ENCODE peak calls at places on chromosomes 7 and 10, in six cellular contexts. L, H, K, Q, C and I are unnamed samples.

GRCh38 chr10:118662228-118663035 is 67.0 kb upstream of the PRLHR start:
- DNase-seq in L (no peak), H (no peak), K (no peak), Q (peak; percentile 32), C (no peak), I (no peak)

GRCh38 chr7:69603937-69604494 is 5.7 kb downstream of the AUTS2 start:
- DNase-seq in L (no peak), H (no peak), K (no peak), Q (no peak), C (peak; percentile 40), I (no peak)

GRCh38 chr7:137940656-137941518 is 61.0 kb downstream of the CREB3L2 start:
- DNase-seq in L (no peak), H (no peak), K (no peak), Q (no peak), C (no peak), I (no peak)

GRCh38 chr10:70699659-70700174 is 27.4 kb downstream of the ADAMTS14 start:
- DNase-seq in L (no peak), H (no peak), K (peak; percentile 25), Q (no peak), C (no peak), I (no peak)

GRCh38 chr10:72883861-72884260 is 9.7 kb upstream of the OIT3 start:
- DNase-seq in L (no peak), H (no peak), K (no peak), Q (no peak), C (no peak), I (no peak)

GRCh38 chr7:95396136-95397032 is at the start of gene PON3:
- DNase-seq in L (no peak), H (no peak), K (no peak), Q (no peak), C (peak; percentile 5), I (no peak)

GRCh38 chr10:69360485-69361302 is 56.0 kb downstream of the TACR2 start:
- DNase-seq in L (no peak), H (no peak), K (no peak), Q (no peak), C (no peak), I (no peak)

GRCh38 chr10:119298788-119299187 is 91.4 kb downstream of the GRK5 start:
- DNase-seq in L (no peak), H (no peak), K (no peak), Q (no peak), C (no peak), I (no peak)

GRCh38 chr7:135232087-135232486 is 1.6 kb upstream of the STRA8 start:
- DNase-seq in L (no peak), H (no peak), K (no peak), Q (no peak), C (no peak), I (no peak)

GRCh38 chr10:22252286-22252800 is 34.5 kb upstream of the EBLN1 start:
- DNase-seq in L (peak; percentile 21), H (no peak), K (peak; percentile 50), Q (no peak), C (peak; percentile 51), I (no peak)

GRCh38 chr7:81887098-81887497 is 117.3 kb upstream of the HGF start:
- DNase-seq in L (no peak), H (no peak), K (no peak), Q (peak; percentile 28), C (no peak), I (no peak)

GRCh38 chr10:121080324-121080807 is 229.2 kb downstream of the WDR11 start:
- DNase-seq in L (no peak), H (no peak), K (peak; percentile 15), Q (no peak), C (no peak), I (no peak)

GRCh38 chr7:105940111-105940510 is 23.0 kb upstream of the CDHR3 start:
- DNase-seq in L (no peak), H (no peak), K (no peak), Q (no peak), C (no peak), I (peak; percentile 43)

GRCh38 chr10:99612167-99612831 is 7.9 kb downstream of the SLC25A28 start:
- DNase-seq in L (no peak), H (peak; percentile 71), K (peak; percentile 41), Q (peak; percentile 26), C (peak; percentile 40), I (peak; percentile 45)

GRCh38 chr7:4641091-4641666 is 40.9 kb upstream of the FOXK1 start:
- DNase-seq in L (no peak), H (no peak), K (no peak), Q (no peak), C (no peak), I (no peak)

GRCh38 chr10:79241990-79242619 is 105.2 kb upstream of the PPIF start:
- DNase-seq in L (no peak), H (peak; percentile 83), K (peak; percentile 62), Q (no peak), C (peak; percentile 18), I (no peak)

GRCh38 chr10:64396105-64396504 is 874.9 kb downstream of the REEP3 start:
- DNase-seq in L (no peak), H (peak; percentile 28), K (no peak), Q (no peak), C (no peak), I (peak; percentile 57)

GRCh38 chr7:123433665-123434064 is 100.7 kb downstream of the IQUB start:
- DNase-seq in L (no peak), H (no peak), K (no peak), Q (peak; percentile 0), C (no peak), I (no peak)

GRCh38 chr10:100744980-100745881 is at the start of gene PAX2:
- DNase-seq in L (no peak), H (no peak), K (peak; percentile 89), Q (no peak), C (no peak), I (no peak)

GRCh38 chr7:947391-948210 is 6.9 kb downstream of the ADAP1 start:
- DNase-seq in L (no peak), H (no peak), K (no peak), Q (no peak), C (no peak), I (no peak)

GRCh38 chr10:77283326-77283725 is 354.3 kb downstream of the KCNMA1 start:
- DNase-seq in L (no peak), H (no peak), K (no peak), Q (no peak), C (no peak), I (no peak)

GRCh38 chr10:87750001-87750651 is 67.9 kb downstream of the ATAD1 start:
- DNase-seq in L (no peak), H (no peak), K (no peak), Q (no peak), C (no peak), I (no peak)

GRCh38 chr7:154783281-154783909 is 219.5 kb downstream of the PAXIP1 start:
- DNase-seq in L (no peak), H (no peak), K (no peak), Q (no peak), C (no peak), I (no peak)

GRCh38 chr10:79905322-79906314 is 43.3 kb downstream of the SFTPD start:
- DNase-seq in L (no peak), H (no peak), K (no peak), Q (no peak), C (no peak), I (peak; percentile 6)

GRCh38 chr7:116863168-116863670 is 832 bp downstream of the CAPZA2 start:
- DNase-seq in L (no peak), H (peak; percentile 5), K (peak; percentile 25), Q (no peak), C (no peak), I (peak; percentile 19)

GRCh38 chr7:32023353-32023752 is 46.9 kb downstream of the PDE1C start:
- DNase-seq in L (no peak), H (no peak), K (no peak), Q (no peak), C (no peak), I (peak; percentile 66)

GRCh38 chr7:43505412-43505811 is 77.5 kb upstream of the STK17A start:
- DNase-seq in L (no peak), H (no peak), K (no peak), Q (no peak), C (no peak), I (no peak)

GRCh38 chr7:107327986-107328569 is 141.8 kb upstream of the GPR22 start:
- DNase-seq in L (no peak), H (peak; percentile 1), K (no peak), Q (no peak), C (no peak), I (peak; percentile 99)

GRCh38 chr10:35040761-35041501 is 49.2 kb downstream of the CUL2 start:
- DNase-seq in L (no peak), H (no peak), K (no peak), Q (no peak), C (no peak), I (peak; percentile 73)

GRCh38 chr10:60465801-60466200 is 76.1 kb upstream of the ANK3 start:
- DNase-seq in L (no peak), H (no peak), K (no peak), Q (no peak), C (no peak), I (no peak)

GRCh38 chr10:123769647-123770046 is 103.5 kb downstream of the GPR26 start:
- DNase-seq in L (no peak), H (no peak), K (no peak), Q (no peak), C (no peak), I (no peak)

GRCh38 chr7:53302511-53303246 is 267.2 kb downstream of the POM121L12 start:
- DNase-seq in L (no peak), H (no peak), K (no peak), Q (no peak), C (no peak), I (no peak)